ENCODE peak calls at places on chromosomes 5 and 9, in eight cellular contexts. U, D, L, G, E, O, Q and W are unnamed samples.

GRCh38 chr5:174690256-174690655 is 34.1 kb upstream of the MSX2 start:
- DNase-seq in E (no peak), G (peak), Q (no peak), U (peak), O (no peak), L (no peak), D (peak), W (peak)

GRCh38 chr9:38687389-38687842 is 32.5 kb downstream of the FAM240B start:
- DNase-seq in G (peak), U (no peak), O (no peak), L (peak), Q (no peak), D (no peak), E (no peak), W (peak)

GRCh38 chr9:7979591-7979990 is 180.0 kb upstream of the DMAC1 start:
- DNase-seq in O (no peak), Q (no peak), G (no peak), L (no peak), D (no peak), E (no peak), U (no peak), W (no peak)

GRCh38 chr5:54229041-54229780 is 81.2 kb downstream of the ARL15 start:
- DNase-seq in L (peak), D (peak), Q (peak), G (peak), U (peak), E (peak), O (peak), W (no peak)

GRCh38 chr9:7405924-7406604 is 393.5 kb downstream of the DMAC1 start:
- DNase-seq in Q (no peak), G (no peak), L (peak), U (no peak), E (no peak), O (no peak), D (no peak), W (no peak)

GRCh38 chr5:32173394-32174010 is 617 bp downstream of the GOLPH3 start:
- DNase-seq in E (peak), Q (peak), U (peak), O (peak), L (peak), D (peak), G (no peak), W (peak)

GRCh38 chr5:143968071-143968878 is 156.3 kb downstream of the HMHB1 start:
- DNase-seq in E (peak), U (peak), Q (no peak), O (peak), D (peak), G (peak), L (peak), W (no peak)

GRCh38 chr5:163306421-163306820 is 131.0 kb upstream of the CCNG1 start:
- DNase-seq in G (peak), E (no peak), O (no peak), U (peak), D (peak), Q (no peak), L (no peak), W (no peak)

GRCh38 chr5:142852361-142852760 is 82.2 kb downstream of the ARHGAP26 start:
- DNase-seq in L (no peak), O (no peak), D (no peak), U (no peak), E (no peak), Q (no peak), G (no peak), W (no peak)

GRCh38 chr5:9440517-9440916 is 105.4 kb downstream of the SEMA5A start:
- DNase-seq in L (no peak), Q (no peak), E (no peak), O (no peak), U (peak), G (peak), D (peak), W (no peak)

GRCh38 chr9:93263334-93264229 is 79.6 kb downstream of the WNK2 start:
- DNase-seq in Q (peak), D (no peak), U (no peak), G (no peak), L (no peak), E (no peak), O (no peak), W (no peak)

GRCh38 chr5:81021486-81021885 is 61.3 kb downstream of the RASGRF2 start:
- DNase-seq in Q (no peak), L (no peak), D (peak), G (no peak), O (no peak), E (no peak), U (no peak), W (no peak)

GRCh38 chr9:73423891-73424290 is 272.2 kb downstream of the ANXA1 start:
- DNase-seq in U (no peak), O (no peak), Q (no peak), D (no peak), G (no peak), L (no peak), E (no peak), W (no peak)

GRCh38 chr9:34651876-34652602 is at the start of gene IL11RA:
- DNase-seq in G (peak), U (peak), O (no peak), E (peak), D (peak), Q (peak), L (peak), W (peak)

GRCh38 chr9:120353501-120353900 is 226.5 kb downstream of the CDK5RAP2 start:
- DNase-seq in O (no peak), E (no peak), G (peak), U (no peak), D (peak), L (no peak), Q (no peak), W (no peak)

GRCh38 chr5:39206630-39207319 is 12.6 kb downstream of the FYB1 start:
- DNase-seq in Q (no peak), O (no peak), G (no peak), U (no peak), D (no peak), L (peak), E (no peak), W (no peak)

GRCh38 chr5:138870611-138871010 is 4.5 kb downstream of the LRRTM2 start:
- DNase-seq in D (no peak), U (no peak), L (no peak), G (no peak), Q (no peak), O (no peak), E (peak), W (peak)

GRCh38 chr5:178419651-178420050 is 170.5 kb downstream of the COL23A1 start:
- DNase-seq in E (no peak), Q (no peak), D (no peak), O (no peak), U (no peak), G (no peak), L (no peak), W (no peak)

GRCh38 chr5:132830436-132831094 is at the start of gene SHROOM1:
- DNase-seq in O (no peak), U (peak), E (no peak), G (peak), L (no peak), Q (peak), D (peak), W (no peak)

GRCh38 chr5:53080271-53080670 is 29.3 kb downstream of the MOCS2 start:
- DNase-seq in G (no peak), E (no peak), D (no peak), O (no peak), U (no peak), L (peak), Q (no peak), W (no peak)

GRCh38 chr9:93642961-93643360 is 66.6 kb downstream of the PHF2 start:
- DNase-seq in O (no peak), U (peak), Q (no peak), D (peak), L (no peak), E (no peak), G (peak), W (no peak)

GRCh38 chr5:175521313-175521833 is 43.0 kb downstream of the SFXN1 start:
- DNase-seq in D (no peak), E (no peak), Q (no peak), G (no peak), U (no peak), L (peak), O (no peak), W (no peak)